ENCODE peak calls at places on chromosomes 13 and 19, in six cellular contexts. U is A549, N is endothelial cell of umbilical vein, R is K562, S is HepG2, K is GM12878. V is an unnamed sample.

GRCh38 chr19:41597600-41598041 is 21.7 kb downstream of the CEACAM21 start:
- DNase-seq in U (peak; percentile 99), N (peak; percentile 70), R (peak; percentile 84), S (peak; percentile 39), K (peak; percentile 45), V (peak; percentile 66)

GRCh38 chr19:55112781-55113569 is 4.5 kb downstream of the PPP1R12C start:
- DNase-seq in U (no peak), N (no peak), R (peak; percentile 37), S (no peak), K (no peak), V (no peak)

GRCh38 chr19:51083181-51083580 is 494 bp upstream of the KLK14 start:
- DNase-seq in U (no peak), N (no peak), R (no peak), S (no peak), K (no peak), V (no peak)

GRCh38 chr13:24148414-24149305 is 11.9 kb upstream of the SPATA13 start:
- DNase-seq in U (peak; percentile 92), N (peak; percentile 94), R (no peak), S (peak; percentile 90), K (no peak), V (no peak)

GRCh38 chr13:92074658-92075057 is 676.2 kb downstream of the GPC5 start:
- DNase-seq in U (no peak), N (no peak), R (no peak), S (peak; percentile 28), K (no peak), V (peak; percentile 36)

GRCh38 chr13:103097366-103097928 is 31.2 kb upstream of the SLC10A2 start:
- DNase-seq in U (no peak), N (no peak), R (no peak), S (no peak), K (no peak), V (no peak)

GRCh38 chr13:54373211-54373610 is 1344.6 kb downstream of the OLFM4 start:
- DNase-seq in U (no peak), N (no peak), R (no peak), S (no peak), K (no peak), V (no peak)

GRCh38 chr19:41431426-41432386 is 4.5 kb upstream of the B3GNT8 start:
- DNase-seq in U (no peak), N (peak; percentile 51), R (no peak), S (peak; percentile 24), K (no peak), V (peak; percentile 70)

GRCh38 chr19:39390460-39390758 is 497 bp downstream of the PAF1 start:
- DNase-seq in U (peak; percentile 96), N (no peak), R (no peak), S (no peak), K (no peak), V (no peak)

GRCh38 chr13:36323408-36323807 is 22.8 kb downstream of the SPART start:
- DNase-seq in U (no peak), N (no peak), R (no peak), S (no peak), K (no peak), V (no peak)

GRCh38 chr13:79491715-79492114 is 10.8 kb downstream of the NDFIP2 start:
- DNase-seq in U (no peak), N (no peak), R (no peak), S (no peak), K (no peak), V (no peak)

GRCh38 chr19:8363803-8364771 is at the start of gene ANGPTL4:
- DNase-seq in U (peak; percentile 69), N (peak; percentile 68), R (peak; percentile 77), S (no peak), K (no peak), V (peak; percentile 86)

GRCh38 chr13:40388617-40389016 is 277.8 kb downstream of the FOXO1 start:
- DNase-seq in U (no peak), N (no peak), R (no peak), S (no peak), K (peak; percentile 70), V (peak; percentile 98)

GRCh38 chr19:54525636-54526035 is 23.0 kb downstream of the LAIR2 start:
- DNase-seq in U (no peak), N (no peak), R (no peak), S (peak; percentile 19), K (no peak), V (no peak)

GRCh38 chr19:35347930-35348298 is 212 bp downstream of the FFAR1 start:
- DNase-seq in U (no peak), N (no peak), R (no peak), S (no peak), K (no peak), V (no peak)

GRCh38 chr19:49635530-49636229 is 4.3 kb downstream of the RRAS start:
- DNase-seq in U (no peak), N (no peak), R (no peak), S (no peak), K (no peak), V (peak; percentile 37)

GRCh38 chr13:105817011-105817410 is 718.5 kb downstream of the EFNB2 start:
- DNase-seq in U (no peak), N (no peak), R (no peak), S (no peak), K (no peak), V (no peak)

GRCh38 chr13:91572944-91573535 is 174.6 kb downstream of the GPC5 start:
- DNase-seq in U (no peak), N (no peak), R (no peak), S (no peak), K (no peak), V (no peak)

GRCh38 chr19:4088975-4089374 is 22.3 kb upstream of the ZBTB7A start:
- DNase-seq in U (no peak), N (no peak), R (no peak), S (no peak), K (no peak), V (peak; percentile 87)

GRCh38 chr19:4570916-4571304 is 11.4 kb upstream of the SEMA6B start:
- DNase-seq in U (no peak), N (no peak), R (no peak), S (no peak), K (no peak), V (no peak)

GRCh38 chr13:68176486-68176885 is 946.4 kb upstream of the PCDH9 start:
- DNase-seq in U (no peak), N (peak; percentile 85), R (no peak), S (no peak), K (no peak), V (no peak)

DNA sequence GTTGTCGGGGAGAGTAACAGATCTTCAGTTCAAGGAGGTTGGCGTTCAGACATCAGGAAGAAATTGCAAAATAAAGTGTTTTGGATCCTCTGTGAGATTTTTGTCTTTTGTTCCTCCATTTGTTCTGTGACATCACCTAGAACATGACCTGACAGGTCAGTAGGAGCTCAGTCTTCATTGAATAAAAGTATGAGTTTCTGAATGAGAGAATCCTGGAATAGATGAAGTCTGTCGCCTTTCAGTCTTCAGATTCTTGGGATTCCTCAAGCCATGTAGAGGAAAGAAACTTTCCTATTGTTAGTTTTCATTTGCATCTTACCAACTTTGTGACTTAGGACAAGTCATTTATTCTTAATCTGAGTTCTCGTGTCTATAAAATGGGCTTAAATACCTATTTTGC is 14.4 kb downstream of the ARHGAP35 start:
- DNase-seq in U (no peak), N (no peak), R (no peak), S (no peak), K (no peak), V (no peak)
- TF ChIP-seq MAX in U (no peak), N (no peak), R (no peak), S (no peak), K (no peak), V (no peak)

GRCh38 chr13:77492982-77493381 is 42.5 kb upstream of the SCEL start:
- DNase-seq in U (no peak), N (peak; percentile 96), R (no peak), S (peak; percentile 4), K (no peak), V (peak; percentile 42)
- TF ChIP-seq MYC in U (no peak), N (no peak), R (no peak), S (no peak), K (no peak), V (no peak)

DNA sequence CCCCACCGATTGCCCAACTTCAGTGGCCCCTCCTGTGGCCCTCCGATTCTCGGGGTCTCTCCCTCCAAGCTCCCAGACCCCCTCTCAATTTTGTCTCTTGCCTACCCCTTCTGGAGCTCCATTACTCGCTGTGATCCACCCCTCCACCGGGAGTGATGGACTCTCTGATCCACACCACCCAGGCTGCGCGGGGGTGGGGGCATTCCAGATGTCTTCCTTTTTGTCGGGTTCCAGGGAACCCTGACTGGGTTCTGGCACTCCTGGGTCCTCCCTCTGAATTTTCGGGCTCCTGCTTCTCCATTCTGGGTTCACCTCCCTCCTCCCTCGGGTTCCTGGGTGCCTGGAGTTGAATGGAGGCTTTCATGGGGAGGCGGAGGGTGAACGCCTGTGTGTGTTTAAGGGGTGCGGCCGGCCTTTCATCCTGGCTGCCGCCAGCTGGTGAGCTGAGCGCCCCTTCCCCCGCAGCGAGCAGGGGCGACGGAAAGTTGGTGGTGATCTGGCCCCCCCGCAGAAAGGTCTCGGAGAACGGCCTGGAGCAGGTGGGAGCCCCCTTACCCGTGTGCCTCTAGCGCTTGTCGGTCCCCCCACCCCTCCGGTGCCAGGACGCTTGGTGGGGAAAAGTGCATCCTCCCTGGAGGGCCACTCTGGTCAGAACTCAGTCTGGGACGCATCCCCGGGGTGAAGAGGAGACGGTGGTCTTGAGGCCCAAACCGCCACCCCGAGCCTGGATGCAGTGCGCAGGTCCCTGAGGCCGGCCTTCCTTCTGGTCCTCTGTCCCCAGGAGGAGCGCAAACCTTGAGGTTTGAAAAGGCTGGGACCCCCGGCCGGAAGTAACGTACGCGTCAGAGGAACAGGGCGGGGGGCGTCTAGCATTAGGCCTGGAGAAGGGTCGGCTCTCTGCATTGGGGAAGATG is 1.6 kb downstream of the MISP3 start:
- DNase-seq in U (no peak), N (peak; percentile 26), R (peak; percentile 42), S (no peak), K (no peak), V (no peak)
- TF ChIP-seq CTCF in U (no peak), N (no peak), R (no peak), S (peak; percentile 4), K (no peak), V (no peak)

GRCh38 chr13:42478531-42479156 is 95.3 kb upstream of the TNFSF11 start:
- DNase-seq in U (peak; percentile 2), N (peak; percentile 26), R (no peak), S (no peak), K (no peak), V (peak; percentile 18)
- TF ChIP-seq MAX in U (no peak), N (no peak), R (no peak), S (no peak), K (no peak), V (no peak)

DNA sequence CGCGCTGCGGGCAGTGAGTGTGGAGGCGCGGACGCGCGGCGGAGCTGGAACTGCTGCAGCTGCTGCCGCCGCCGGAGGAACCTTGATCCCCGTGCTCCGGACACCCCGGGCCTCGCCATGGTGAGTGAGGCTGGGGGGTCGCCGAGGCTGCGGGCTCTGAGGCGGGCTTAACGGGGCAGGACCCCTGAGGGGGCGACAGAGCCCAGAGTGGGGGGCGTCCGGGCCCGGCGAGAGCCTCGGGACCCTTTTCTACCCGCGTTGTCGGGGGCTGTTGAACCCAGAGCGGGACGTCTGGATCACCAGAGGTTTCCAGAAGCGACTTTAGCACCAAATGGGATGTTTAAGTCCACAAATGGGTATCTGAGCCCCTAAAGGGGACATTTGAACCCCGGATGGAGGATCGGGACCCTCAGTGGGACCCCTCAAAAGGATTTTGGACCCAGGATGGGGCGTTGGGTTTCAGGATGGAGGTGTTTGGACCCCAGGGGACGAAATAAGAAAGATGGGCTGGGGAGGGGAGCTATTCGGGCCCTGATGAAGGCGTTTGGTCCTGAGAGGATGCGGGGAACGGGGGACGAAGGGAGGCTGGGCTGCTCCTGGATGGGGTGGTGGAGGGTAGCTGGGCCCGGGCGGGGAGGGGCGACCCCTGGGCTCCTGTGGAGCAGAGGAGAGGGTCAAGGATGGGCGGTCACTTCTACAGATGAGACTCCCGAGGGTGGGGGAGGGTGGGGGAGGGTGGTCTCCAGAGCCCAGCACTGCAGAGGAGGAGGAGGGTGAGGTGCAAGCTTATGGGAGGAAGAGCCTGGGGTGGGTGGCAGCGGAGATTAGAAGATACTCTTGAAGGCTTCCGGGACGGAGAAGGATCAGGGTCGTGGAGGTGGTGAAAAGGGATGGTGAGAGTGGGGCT is at the start of gene CALM3:
- DNase-seq in U (no peak), N (peak; percentile 33), R (peak; percentile 63), S (no peak), K (no peak), V (peak; percentile 65)
- TF ChIP-seq MYC in U (no peak), N (no peak), R (no peak), S (no peak), K (no peak), V (peak; percentile 44)

V was measured in NB4.